ENCODE peak calls at places on chromosomes 16 and 17, in five cellular contexts. O is CD4-positive, alpha-beta T cell; S is GM19239; U is anterior cingulate cortex; M is activated naive CD4-positive, alpha-beta T cell. R is an unnamed sample.

GRCh38 chr17:40224707-40225092 is 5.6 kb downstream of the WIPF2 start:
- DNase-seq in U (peak), M (no peak), O (no peak), S (no peak), R (no peak)

GRCh38 chr17:48194097-48194550 is 86.6 kb downstream of the SNX11 start:
- DNase-seq in O (no peak), M (no peak), U (no peak), S (no peak), R (no peak)

GRCh38 chr16:2776500-2777139 is 460 bp downstream of the ELOB start:
- DNase-seq in S (no peak), U (peak), O (no peak), M (peak), R (no peak)

GRCh38 chr17:78716814-78717393 is 65.2 kb downstream of the CYTH1 start:
- DNase-seq in S (no peak), O (no peak), M (peak), U (peak), R (peak)

GRCh38 chr17:42072323-42073187 is 22.2 kb upstream of the C17orf113 start:
- DNase-seq in M (no peak), O (no peak), U (no peak), S (no peak), R (no peak)

GRCh38 chr16:29770250-29770929 is 7.7 kb upstream of the ZG16 start:
- DNase-seq in M (no peak), O (no peak), S (no peak), U (no peak), R (no peak)

GRCh38 chr16:57519796-57520360 is 16.5 kb downstream of the CCDC102A start:
- DNase-seq in M (peak), S (peak), O (peak), U (peak), R (peak)

GRCh38 chr17:1471931-1472727 is 16.1 kb upstream of the CRK start:
- DNase-seq in U (no peak), O (no peak), S (no peak), M (no peak), R (no peak)

GRCh38 chr16:13919330-13919682 is 648 bp upstream of the ERCC4 start:
- DNase-seq in O (peak), S (no peak), M (no peak), U (no peak), R (no peak)

GRCh38 chr17:70050192-70050591 is 24.8 kb upstream of the KCNJ16 start:
- DNase-seq in O (no peak), U (no peak), M (no peak), S (no peak), R (no peak)

GRCh38 chr16:9408297-9408696 is 316.9 kb downstream of the HAPSTR1 start:
- DNase-seq in S (no peak), O (no peak), M (no peak), U (no peak), R (no peak)

GRCh38 chr17:62807812-62808575 is at the start of gene MARCHF10:
- DNase-seq in S (no peak), O (peak), M (peak), U (peak), R (no peak)

GRCh38 chr17:17535957-17536356 is 39.8 kb upstream of the RASD1 start:
- DNase-seq in M (no peak), O (no peak), U (peak), S (no peak), R (peak)

GRCh38 chr16:87132361-87133014 is 184.7 kb downstream of the C16orf95 start:
- DNase-seq in S (no peak), O (no peak), U (peak), M (no peak), R (peak)

GRCh38 chr17:69533481-69534234 is 119.2 kb downstream of the MAP2K6 start:
- DNase-seq in S (no peak), U (no peak), O (no peak), M (no peak), R (no peak)

GRCh38 chr17:78933959-78934568 is 8.9 kb upstream of the TIMP2 start:
- DNase-seq in U (peak), O (no peak), M (no peak), S (no peak), R (peak)

GRCh38 chr16:16137110-16137509 is 86.2 kb downstream of the ABCC6 start:
- DNase-seq in S (no peak), M (no peak), U (no peak), O (no peak), R (no peak)

GRCh38 chr16:13594798-13595197 is 325.2 kb upstream of the ERCC4 start:
- DNase-seq in O (no peak), U (no peak), S (no peak), M (no peak), R (no peak)

GRCh38 chr16:69311533-69312388 is 611 bp downstream of the VPS4A start:
- DNase-seq in M (peak), O (no peak), S (peak), U (peak), R (no peak)

GRCh38 chr16:46711106-46711769 is 21.8 kb downstream of the ORC6 start:
- DNase-seq in M (no peak), S (no peak), U (no peak), O (no peak), R (no peak)

GRCh38 chr16:30535777-30536190 is 1.1 kb upstream of the ZNF747 start:
- DNase-seq in M (peak), O (peak), U (peak), S (peak), R (no peak)

GRCh38 chr16:24634919-24635318 is 94.5 kb upstream of the TNRC6A start:
- DNase-seq in M (no peak), S (no peak), U (no peak), O (no peak), R (no peak)

GRCh38 chr17:45677770-45678169 is 106.3 kb upstream of the CRHR1 start:
- DNase-seq in U (peak), S (no peak), O (no peak), M (no peak), R (peak)

GRCh38 chr16:27480761-27481160 is 69.0 kb downstream of the GTF3C1 start:
- DNase-seq in M (no peak), O (no peak), S (no peak), U (no peak), R (no peak)

GRCh38 chr17:8438441-8438840 is 2.8 kb downstream of the NDEL1 start:
- DNase-seq in M (no peak), O (no peak), S (no peak), U (no peak), R (no peak)

GRCh38 chr17:79984877-79985276 is 50.8 kb downstream of the TBC1D16 start:
- DNase-seq in S (no peak), M (no peak), U (no peak), O (no peak), R (no peak)

GRCh38 chr17:75899767-75900468 is 3.2 kb upstream of the TRIM65 start:
- DNase-seq in O (no peak), M (no peak), S (no peak), U (no peak), R (no peak)